ENCODE peak calls at places on chromosomes 12 and 14, in six cellular contexts. Z is stimulated activated CD4-positive, alpha-beta T cell treated with anti-CD3 and anti-CD28 coated beads, Interleukin-2, amount 100 ng/mL, for 48 hours; U is psoas muscle; Q is tibial nerve; K is GM03348; R is NCI-H1092. H is an unnamed sample.

GRCh38 chr12:53159195-53159834 is 21.2 kb upstream of the ZNF740 start:
- DNase-seq in R (peak), Q (peak), Z (peak), K (peak), U (peak), H (peak)

GRCh38 chr12:116647802-116648201 is 88.6 kb downstream of the MAP1LC3B2 start:
- DNase-seq in R (no peak), Z (no peak), Q (no peak), K (no peak), U (no peak), H (no peak)

GRCh38 chr12:88578274-88578673 is 2.0 kb downstream of the KITLG start:
- DNase-seq in Z (no peak), Q (no peak), R (no peak), U (no peak), K (no peak), H (no peak)

GRCh38 chr14:104221071-104221625 is 82.8 kb downstream of the KIF26A start:
- DNase-seq in Z (no peak), Q (no peak), R (no peak), U (peak), K (no peak), H (no peak)

GRCh38 chr14:49505026-49505766 is 81.0 kb downstream of the RPS29 start:
- DNase-seq in R (no peak), Q (no peak), Z (no peak), U (no peak), K (no peak), H (no peak)

GRCh38 chr14:72613196-72613974 is 280.5 kb downstream of the DPF3 start:
- DNase-seq in Z (no peak), K (no peak), R (peak), U (peak), Q (peak), H (peak)

GRCh38 chr12:57127710-57128518 is at the start of gene LRP1:
- DNase-seq in U (peak), Z (peak), K (peak), Q (peak), R (peak), H (peak)

GRCh38 chr12:32983968-32984367 is 87.4 kb upstream of the PKP2 start:
- DNase-seq in Z (no peak), K (no peak), R (no peak), U (no peak), Q (no peak), H (no peak)

GRCh38 chr12:90366286-90366685 is 588.7 kb downstream of the CCER1 start:
- DNase-seq in Z (no peak), K (peak), U (no peak), R (no peak), Q (no peak), H (no peak)

GRCh38 chr12:128871516-128871892 is 18.2 kb downstream of the GLT1D1 start:
- DNase-seq in R (no peak), Z (no peak), U (no peak), Q (no peak), K (no peak), H (no peak)

GRCh38 chr14:90521121-90521929 is 124.5 kb downstream of the CALM1 start:
- DNase-seq in Q (no peak), K (no peak), U (no peak), R (no peak), Z (no peak), H (no peak)

GRCh38 chr12:127260531-127260930 is 1006.4 kb upstream of the TMEM132C start:
- DNase-seq in K (peak), R (no peak), Z (no peak), Q (no peak), U (no peak), H (no peak)

GRCh38 chr12:104895405-104895804 is 62.7 kb downstream of the SLC41A2 start:
- DNase-seq in Z (no peak), Q (no peak), U (no peak), K (no peak), R (no peak), H (no peak)

GRCh38 chr14:85387181-85387580 is 142.8 kb upstream of the FLRT2 start:
- DNase-seq in Q (no peak), Z (no peak), U (no peak), K (no peak), R (no peak), H (no peak)

GRCh38 chr14:53703457-53703856 is 253.2 kb downstream of the BMP4 start:
- DNase-seq in Z (no peak), R (no peak), U (no peak), Q (no peak), K (no peak), H (no peak)

GRCh38 chr12:6229823-6230222 is 29.6 kb downstream of the CD9 start:
- DNase-seq in U (peak), R (no peak), Q (peak), K (peak), Z (no peak), H (no peak)

GRCh38 chr14:85474431-85474830 is 55.5 kb upstream of the FLRT2 start:
- DNase-seq in Z (no peak), U (no peak), Q (no peak), R (no peak), K (no peak), H (no peak)

GRCh38 chr12:130658106-130658505 is 58.0 kb downstream of the RIMBP2 start:
- DNase-seq in Q (no peak), K (no peak), Z (no peak), U (no peak), R (no peak), H (no peak)

GRCh38 chr14:88473791-88474190 is 81.0 kb downstream of the PTPN21 start:
- DNase-seq in Q (no peak), K (no peak), Z (no peak), R (no peak), U (no peak), H (no peak)